ENCODE peak calls at places on chromosome 20, in eight cellular contexts. C, G, F, N, I, K, V and Y are unnamed samples.
A peak's percentile ranks its signal among the peaks of the same experiment; 100 is the strongest.

GRCh38 chr20:30513050-30513628 is 744.3 kb upstream of the DEFB115 start:
- ATAC-seq in C (no peak), G (no peak), F (no peak), N (no peak), I (no peak), K (no peak), V (no peak), Y (no peak)

GRCh38 chr20:4946585-4947378 is 54.5 kb downstream of the SLC23A2 start:
- ATAC-seq in C (peak; percentile 81), G (no peak), F (no peak), N (no peak), I (no peak), K (no peak), V (no peak), Y (no peak)

GRCh38 chr20:25040438-25040831 is 17.5 kb downstream of the ACSS1 start:
- ATAC-seq in C (no peak), G (peak; percentile 51), F (peak; percentile 2), N (no peak), I (no peak), K (no peak), V (no peak), Y (peak; percentile 46)

GRCh38 chr20:400121-400450 is 8.0 kb upstream of the RBCK1 start:
- ATAC-seq in C (no peak), G (no peak), F (no peak), N (peak; percentile 2), I (no peak), K (no peak), V (peak; percentile 49), Y (no peak)

GRCh38 chr20:37357481-37358365 is 11.8 kb downstream of the SRC start:
- ATAC-seq in C (peak; percentile 45), G (no peak), F (no peak), N (no peak), I (peak; percentile 57), K (peak; percentile 15), V (no peak), Y (no peak)

GRCh38 chr20:21102252-21102609 is 3.9 kb downstream of the LINC00237 start:
- ATAC-seq in C (peak; percentile 5), G (peak; percentile 43), F (peak; percentile 55), N (no peak), I (peak; percentile 18), K (peak; percentile 9), V (no peak), Y (no peak)

GRCh38 chr20:13610205-13610604 is 28.5 kb downstream of the TASP1 start:
- ATAC-seq in C (peak; percentile 89), G (no peak), F (no peak), N (peak; percentile 94), I (peak; percentile 25), K (peak; percentile 61), V (peak; percentile 59), Y (no peak)

GRCh38 chr20:53635189-53635588 is 41.5 kb upstream of the ZNF217 start:
- ATAC-seq in C (no peak), G (no peak), F (no peak), N (peak; percentile 36), I (peak; percentile 36), K (no peak), V (no peak), Y (no peak)

GRCh38 chr20:13661070-13661687 is 22.4 kb upstream of the TASP1 start:
- ATAC-seq in C (no peak), G (no peak), F (no peak), N (peak; percentile 52), I (no peak), K (peak; percentile 30), V (no peak), Y (peak; percentile 70)

GRCh38 chr20:55953201-55953600 is 52.1 kb downstream of the CBLN4 start:
- ATAC-seq in C (no peak), G (no peak), F (no peak), N (no peak), I (no peak), K (no peak), V (no peak), Y (peak; percentile 69)

GRCh38 chr20:34579191-34579661 is 20.7 kb downstream of the MAP1LC3A start:
- ATAC-seq in C (no peak), G (peak; percentile 94), F (peak; percentile 92), N (peak; percentile 72), I (peak; percentile 75), K (peak; percentile 96), V (peak; percentile 89), Y (peak; percentile 86)

GRCh38 chr20:10093087-10093591 is 58.4 kb downstream of the ANKEF1 start:
- ATAC-seq in C (no peak), G (no peak), F (peak; percentile 45), N (no peak), I (peak; percentile 84), K (peak; percentile 90), V (peak; percentile 57), Y (no peak)

GRCh38 chr20:51220293-51220706 is 197.4 kb upstream of the KCNG1 start:
- ATAC-seq in C (peak; percentile 51), G (no peak), F (no peak), N (peak; percentile 92), I (no peak), K (peak; percentile 84), V (peak; percentile 96), Y (no peak)

GRCh38 chr20:46468508-46468907 is 44.9 kb downstream of the ZNF334 start:
- ATAC-seq in C (no peak), G (no peak), F (no peak), N (no peak), I (no peak), K (no peak), V (no peak), Y (no peak)

GRCh38 chr20:39491711-39492110 is 529.6 kb downstream of the DHX35 start:
- ATAC-seq in C (no peak), G (no peak), F (no peak), N (no peak), I (no peak), K (no peak), V (no peak), Y (no peak)

GRCh38 chr20:13356591-13356990 is 135.5 kb downstream of the ISM1 start:
- ATAC-seq in C (peak; percentile 79), G (no peak), F (no peak), N (no peak), I (no peak), K (no peak), V (no peak), Y (no peak)

GRCh38 chr20:56207656-56208055 is 40.9 kb upstream of the MC3R start:
- ATAC-seq in C (no peak), G (no peak), F (no peak), N (no peak), I (no peak), K (no peak), V (no peak), Y (no peak)

GRCh38 chr20:56389807-56390206 is 2.2 kb downstream of the AURKA start:
- ATAC-seq in C (no peak), G (no peak), F (no peak), N (no peak), I (no peak), K (no peak), V (no peak), Y (no peak)

GRCh38 chr20:51529027-51529749 is 13.3 kb downstream of the NFATC2 start:
- ATAC-seq in C (peak; percentile 5), G (no peak), F (no peak), N (peak; percentile 32), I (no peak), K (no peak), V (no peak), Y (no peak)

GRCh38 chr20:952196-952795 is 36.2 kb upstream of the ANGPT4 start:
- ATAC-seq in C (no peak), G (no peak), F (no peak), N (no peak), I (no peak), K (no peak), V (no peak), Y (no peak)

GRCh38 chr20:61184194-61184593 is 67.9 kb upstream of the CDH4 start:
- ATAC-seq in C (no peak), G (no peak), F (no peak), N (no peak), I (no peak), K (no peak), V (no peak), Y (no peak)

GRCh38 chr20:48187891-48188290 is 402.6 kb upstream of the SULF2 start:
- ATAC-seq in C (no peak), G (no peak), F (no peak), N (no peak), I (no peak), K (no peak), V (no peak), Y (no peak)

GRCh38 chr20:48189177-48189576 is 403.9 kb upstream of the SULF2 start:
- ATAC-seq in C (no peak), G (no peak), F (no peak), N (peak; percentile 74), I (no peak), K (peak; percentile 57), V (peak; percentile 76), Y (no peak)

GRCh38 chr20:48186915-48187314 is 401.6 kb upstream of the SULF2 start:
- ATAC-seq in C (no peak), G (no peak), F (peak; percentile 33), N (no peak), I (no peak), K (no peak), V (no peak), Y (peak; percentile 36)

GRCh38 chr20:48184229-48184628 is 398.9 kb upstream of the SULF2 start:
- ATAC-seq in C (no peak), G (no peak), F (no peak), N (no peak), I (no peak), K (no peak), V (no peak), Y (no peak)

GRCh38 chr20:48186447-48186846 is 401.2 kb upstream of the SULF2 start:
- ATAC-seq in C (no peak), G (no peak), F (no peak), N (no peak), I (no peak), K (no peak), V (no peak), Y (no peak)
- H3K27ac ChIP-seq in C (no peak overlapping the region), G (no peak overlapping the region), F (no peak overlapping the region), N (no peak overlapping the region), I (no peak overlapping the region), K (no peak overlapping the region), V (no peak overlapping the region), Y (peak overlapping the region; percentile 18)

GRCh38 chr20:16729565-16730460 is at the start of gene SNRPB2:
- ATAC-seq in C (peak; percentile 96), G (peak; percentile 100), F (peak; percentile 100), N (peak; percentile 98), I (peak; percentile 100), K (peak; percentile 98), V (peak; percentile 95), Y (peak; percentile 99)
- TF ChIP-seq POLR2A in C (peak; percentile 98), G (peak; percentile 57), F (peak; percentile 76), N (peak; percentile 97), I (peak; percentile 61), K (peak; percentile 71), V (peak; percentile 71), Y (peak; percentile 19)

DNA sequence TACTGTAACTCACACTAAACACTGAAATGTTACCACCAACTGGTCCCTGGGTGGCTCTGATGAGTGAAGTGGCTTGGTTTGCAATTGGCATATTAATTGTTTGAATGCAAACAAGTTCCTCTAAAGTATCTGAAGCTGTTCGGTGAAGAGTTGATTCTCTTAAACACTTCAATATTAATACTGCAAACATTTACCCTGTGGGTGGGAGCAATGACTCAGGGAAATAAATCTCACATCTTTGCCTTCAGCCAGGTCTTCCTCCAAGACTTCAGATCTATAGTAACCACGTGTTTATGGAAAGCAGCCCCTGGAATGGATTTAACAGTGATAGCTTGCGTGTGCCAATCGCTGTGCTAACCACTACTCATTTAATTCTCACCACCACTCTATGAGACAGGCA is 176.0 kb downstream of the MAFB start:
- ATAC-seq in C (no peak), G (no peak), F (no peak), N (no peak), I (no peak), K (no peak), V (no peak), Y (no peak)
- H3K27ac ChIP-seq in C (no peak overlapping the region), G (no peak overlapping the region), F (no peak overlapping the region), N (no peak overlapping the region), I (no peak overlapping the region), K (no peak overlapping the region), V (no peak overlapping the region), Y (no peak overlapping the region)

GRCh38 chr20:35699127-35699913 is at the start of the genes NFS1 and ROMO1:
- ATAC-seq in C (peak; percentile 93), G (peak; percentile 90), F (peak; percentile 93), N (peak; percentile 84), I (peak; percentile 91), K (peak; percentile 90), V (peak; percentile 90), Y (peak; percentile 95)
- TF ChIP-seq POLR2A in C (peak; percentile 90), G (peak; percentile 84), F (peak; percentile 71), N (peak; percentile 93), I (peak; percentile 59), K (peak; percentile 79), V (peak; percentile 67), Y (peak; percentile 62)